ENCODE peak calls at places on chromosome 20, in nine cellular contexts. K, I, G, C, J, T, W, X and E are unnamed samples.
A peak's percentile ranks its signal among the peaks of the same experiment; 100 is the strongest.

GRCh38 chr20:63306673-63307537 is 13.9 kb downstream of the COL20A1 start:
- DNase-seq in K (no peak), I (no peak), G (no peak), C (no peak), J (no peak), T (no peak), W (no peak), X (no peak), E (no peak)

GRCh38 chr20:43767686-43768474 is 41.1 kb upstream of the GTSF1L start:
- DNase-seq in K (no peak), I (peak; percentile 35), G (no peak), C (no peak), J (peak; percentile 40), T (no peak), W (no peak), X (peak; percentile 47), E (no peak)

GRCh38 chr20:10590950-10591349 is 82.8 kb downstream of the JAG1 start:
- DNase-seq in K (no peak), I (no peak), G (no peak), C (no peak), J (no peak), T (no peak), W (no peak), X (no peak), E (no peak)

GRCh38 chr20:1423625-1424106 is 30.8 kb upstream of the FKBP1A start:
- DNase-seq in K (no peak), I (no peak), G (no peak), C (no peak), J (no peak), T (no peak), W (peak; percentile 43), X (peak; percentile 79), E (peak; percentile 58)

GRCh38 chr20:14634666-14635065 is 297.3 kb upstream of the FLRT3 start:
- DNase-seq in K (no peak), I (no peak), G (no peak), C (no peak), J (no peak), T (no peak), W (no peak), X (peak; percentile 36), E (no peak)

GRCh38 chr20:57159945-57160610 is 106.4 kb downstream of the BMP7 start:
- DNase-seq in K (no peak), I (no peak), G (no peak), C (no peak), J (no peak), T (no peak), W (no peak), X (no peak), E (no peak)

GRCh38 chr20:50313223-50313820 is 122.7 kb downstream of the CEBPB start:
- DNase-seq in K (no peak), I (no peak), G (no peak), C (no peak), J (no peak), T (no peak), W (no peak), X (no peak), E (no peak)

GRCh38 chr20:62707981-62708521 is 585 bp upstream of the NTSR1 start:
- DNase-seq in K (no peak), I (no peak), G (no peak), C (peak; percentile 19), J (no peak), T (no peak), W (peak; percentile 22), X (no peak), E (no peak)

GRCh38 chr20:53215166-53215565 is 243.0 kb downstream of the TSHZ2 start:
- DNase-seq in K (no peak), I (no peak), G (no peak), C (no peak), J (no peak), T (peak; percentile 26), W (peak; percentile 30), X (no peak), E (no peak)

GRCh38 chr20:40016359-40016758 is 672.7 kb downstream of the MAFB start:
- DNase-seq in K (no peak), I (no peak), G (no peak), C (no peak), J (no peak), T (no peak), W (no peak), X (no peak), E (no peak)

GRCh38 chr20:44730441-44730840 is 15.2 kb upstream of the KCNK15 start:
- DNase-seq in K (no peak), I (peak; percentile 76), G (no peak), C (no peak), J (no peak), T (no peak), W (no peak), X (peak; percentile 99), E (peak; percentile 98)

GRCh38 chr20:35269055-35269781 is 8.7 kb downstream of the MMP24OS start:
- DNase-seq in K (no peak), I (no peak), G (peak; percentile 54), C (peak; percentile 43), J (peak; percentile 77), T (peak; percentile 36), W (peak; percentile 65), X (peak; percentile 61), E (peak; percentile 61)

GRCh38 chr20:35196313-35196712 is 24.4 kb downstream of the PROCR start:
- DNase-seq in K (no peak), I (no peak), G (no peak), C (no peak), J (no peak), T (no peak), W (no peak), X (no peak), E (no peak)

GRCh38 chr20:43442310-43442880 is 15.3 kb upstream of the SRSF6 start:
- DNase-seq in K (no peak), I (peak; percentile 10), G (no peak), C (no peak), J (no peak), T (no peak), W (no peak), X (no peak), E (no peak)

GRCh38 chr20:14622796-14623195 is 285.4 kb upstream of the FLRT3 start:
- DNase-seq in K (no peak), I (peak; percentile 2), G (no peak), C (no peak), J (no peak), T (no peak), W (no peak), X (peak; percentile 91), E (peak; percentile 67)

GRCh38 chr20:48171071-48171470 is 385.8 kb upstream of the SULF2 start:
- DNase-seq in K (no peak), I (no peak), G (no peak), C (no peak), J (no peak), T (no peak), W (no peak), X (no peak), E (no peak)